ENCODE peak calls at places on chromosomes 12 and 14, in six cellular contexts. M, C, P, G, K and A are unnamed samples.

GRCh38 chr14:100681111-100681510 is 45.6 kb upstream of the DLK1 start:
- DNase-seq in M (no peak), C (no peak), P (no peak), G (no peak), K (no peak), A (no peak)

GRCh38 chr12:26135010-26135420 is 10.2 kb upstream of the BHLHE41 start:
- DNase-seq in M (no peak), C (no peak), P (peak), G (no peak), K (no peak), A (no peak)

GRCh38 chr14:87430810-87431209 is 562.2 kb downstream of the GALC start:
- DNase-seq in M (no peak), C (no peak), P (no peak), G (no peak), K (no peak), A (no peak)

GRCh38 chr12:6266431-6267006 is 44.0 kb upstream of the PLEKHG6 start:
- DNase-seq in M (no peak), C (no peak), P (peak), G (no peak), K (no peak), A (no peak)

GRCh38 chr14:101496779-101497420 is 64.4 kb upstream of the DIO3 start:
- DNase-seq in M (no peak), C (no peak), P (no peak), G (no peak), K (no peak), A (no peak)

GRCh38 chr12:130126023-130126432 is 36.2 kb upstream of the FZD10 start:
- DNase-seq in M (no peak), C (no peak), P (no peak), G (no peak), K (no peak), A (no peak)

GRCh38 chr14:23483216-23483854 is 13.8 kb downstream of the NGDN start:
- DNase-seq in M (no peak), C (no peak), P (no peak), G (no peak), K (no peak), A (no peak)

GRCh38 chr12:32501835-32502333 is 102.5 kb downstream of the FGD4 start:
- DNase-seq in M (peak), C (no peak), P (no peak), G (no peak), K (peak), A (no peak)

GRCh38 chr14:59328410-59328809 is 136.8 kb downstream of the GPR135 start:
- DNase-seq in M (no peak), C (no peak), P (no peak), G (no peak), K (no peak), A (no peak)

GRCh38 chr12:28998662-28999120 is 150.4 kb upstream of the FAR2 start:
- DNase-seq in M (peak), C (no peak), P (no peak), G (no peak), K (peak), A (no peak)

GRCh38 chr12:117377758-117378157 is 16.3 kb upstream of the NOS1 start:
- DNase-seq in M (no peak), C (no peak), P (no peak), G (peak), K (no peak), A (no peak)

GRCh38 chr12:22437031-22437806 is 102.7 kb upstream of the ST8SIA1 start:
- DNase-seq in M (no peak), C (no peak), P (no peak), G (no peak), K (no peak), A (no peak)

GRCh38 chr12:16449459-16449858 is 102.0 kb downstream of the MGST1 start:
- DNase-seq in M (no peak), C (no peak), P (no peak), G (no peak), K (no peak), A (no peak)

GRCh38 chr12:75511116-75512048 is at the start of gene KRR1:
- DNase-seq in M (peak), C (peak), P (peak), G (peak), K (peak), A (peak)
- TF ChIP-seq CTCF in M (no peak), C (no peak), P (no peak), G (peak), K (no peak), A (no peak)

GRCh38 chr12:120669055-120669828 is 17.7 kb upstream of the MLEC start:
- DNase-seq in M (no peak), C (no peak), P (no peak), G (no peak), K (peak), A (no peak)
- H3K4me3 ChIP-seq in M (no peak), C (no peak), P (no peak), G (no peak), K (no peak), A (no peak)

DNA sequence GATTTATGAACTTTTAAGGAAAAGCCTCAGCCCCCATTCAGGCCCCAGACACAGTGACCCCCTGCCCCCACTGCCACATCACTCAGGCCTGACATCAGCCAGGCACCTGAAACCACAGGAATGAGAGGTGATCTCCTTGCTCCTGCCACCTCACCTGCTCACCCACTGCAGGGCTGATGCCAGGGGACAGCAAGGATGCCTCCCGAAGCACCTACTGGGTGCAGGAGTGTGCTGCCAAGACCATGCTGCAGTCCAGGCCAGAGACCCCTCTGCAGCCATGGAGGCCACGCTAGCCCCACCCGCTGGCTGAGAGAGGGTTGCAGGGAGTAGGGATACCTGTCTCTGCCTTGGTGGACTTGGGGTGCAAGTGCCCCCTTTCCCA is 18.6 kb upstream of the KRT7 start:
- DNase-seq in M (no peak), C (no peak), P (no peak), G (no peak), K (no peak), A (no peak)
- TF ChIP-seq CTCF in M (no peak), C (no peak), P (no peak), G (peak), K (no peak), A (no peak)

DNA sequence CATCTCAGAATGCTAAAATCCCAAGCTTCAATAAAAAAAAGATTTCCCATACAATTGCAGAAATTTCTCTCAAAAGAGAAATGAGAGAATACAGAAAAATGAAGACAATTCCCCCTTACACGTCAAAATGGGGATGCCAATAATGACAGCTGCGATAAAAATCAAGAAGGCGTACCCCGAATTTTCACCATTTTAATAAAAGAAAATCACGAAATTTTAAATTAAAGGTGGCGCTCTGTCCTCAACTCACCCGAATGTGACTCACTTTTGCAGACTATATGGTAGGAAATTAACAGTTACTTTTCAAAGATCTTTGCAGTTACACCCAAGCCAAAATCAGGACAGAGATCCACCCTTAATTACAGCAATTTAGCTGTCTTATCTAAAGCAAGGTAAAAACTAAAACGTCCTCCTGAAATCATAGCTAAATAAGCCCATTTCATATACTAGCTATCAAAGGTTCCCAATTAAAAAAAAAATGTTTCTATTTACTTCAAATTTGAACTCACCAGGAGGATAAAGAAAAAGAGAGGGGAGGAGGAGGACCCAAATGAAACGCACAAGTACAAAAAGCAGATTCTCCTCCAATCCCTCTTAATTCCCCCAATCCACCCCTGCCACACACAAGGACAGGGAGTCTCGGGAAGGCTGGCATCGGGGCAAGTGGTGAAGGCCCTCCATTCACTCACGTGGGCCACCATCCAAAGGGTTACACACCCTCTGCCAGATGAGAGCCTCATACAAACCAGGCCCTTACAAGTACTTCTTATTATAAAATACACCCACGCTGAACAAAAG is 1.9 kb downstream of the ATP2B1 start:
- DNase-seq in M (no peak), C (no peak), P (no peak), G (no peak), K (peak), A (no peak)
- H3K4me3 ChIP-seq in M (peak), C (peak), P (no peak), G (peak), K (no peak), A (peak)

GRCh38 chr12:109479761-109480160 is 2.3 kb downstream of the UBE3B start:
- DNase-seq in M (no peak), C (no peak), P (no peak), G (no peak), K (no peak), A (no peak)

GRCh38 chr12:109482491-109482890 is 5.1 kb downstream of the UBE3B start:
- DNase-seq in M (no peak), C (no peak), P (no peak), G (no peak), K (no peak), A (no peak)

GRCh38 chr12:109481863-109482262 is 4.4 kb downstream of the UBE3B start:
- DNase-seq in M (no peak), C (no peak), P (no peak), G (no peak), K (no peak), A (no peak)

GRCh38 chr12:109477963-109478315 is 505 bp downstream of the UBE3B start:
- DNase-seq in M (no peak), C (no peak), P (no peak), G (no peak), K (no peak), A (no peak)

GRCh38 chr12:109480356-109480755 is 2.9 kb downstream of the UBE3B start:
- DNase-seq in M (no peak), C (no peak), P (no peak), G (no peak), K (no peak), A (no peak)
- TF ChIP-seq CTCF in M (no peak), C (no peak), P (no peak), G (no peak), K (no peak), A (no peak)